ENCODE peak calls at places on chromosomes 12 and 14, in four cellular contexts. A is HepG2, E is uterus, J is mammary epithelial cell. G is an unnamed sample.

GRCh38 chr12:3998968-3999792 is 126.0 kb upstream of the PARP11 start:
- DNase-seq in J (peak), E (no peak), A (peak), G (no peak)

GRCh38 chr12:4119157-4119761 is 154.3 kb upstream of the CCND2 start:
- DNase-seq in E (no peak), J (no peak), A (no peak), G (no peak)

GRCh38 chr12:87025976-87026375 is 769.8 kb upstream of the MGAT4C start:
- DNase-seq in J (peak), E (no peak), A (no peak), G (no peak)

GRCh38 chr12:11584213-11584855 is 65.1 kb upstream of the ETV6 start:
- DNase-seq in J (no peak), A (no peak), E (no peak), G (no peak)

GRCh38 chr12:25071366-25071765 is 122.5 kb upstream of the BCAT1 start:
- DNase-seq in E (no peak), J (no peak), A (no peak), G (no peak)

GRCh38 chr12:40145896-40146295 is 40.0 kb upstream of the SLC2A13 start:
- DNase-seq in E (no peak), J (no peak), A (no peak), G (no peak)

GRCh38 chr14:58808828-58809227 is 171.1 kb downstream of the DACT1 start:
- DNase-seq in E (no peak), J (no peak), A (no peak), G (peak)

GRCh38 chr12:90075685-90076084 is 367.0 kb upstream of the ATP2B1 start:
- DNase-seq in A (no peak), E (no peak), J (no peak), G (no peak)

GRCh38 chr12:132401982-132402381 is 72.6 kb upstream of the GALNT9 start:
- DNase-seq in J (no peak), E (no peak), A (no peak), G (no peak)

GRCh38 chr12:91931110-91931509 is 214.5 kb downstream of the BTG1 start:
- DNase-seq in J (peak), A (no peak), E (peak), G (peak)

GRCh38 chr14:42532194-42532593 is 925.5 kb downstream of the LRFN5 start:
- DNase-seq in A (no peak), E (no peak), J (no peak), G (no peak)

GRCh38 chr12:92574911-92575570 is 127.7 kb upstream of the PLEKHG7 start:
- DNase-seq in J (no peak), A (peak), E (no peak), G (no peak)

GRCh38 chr14:23248601-23249000 is 10.9 kb downstream of the RNF212B start:
- DNase-seq in J (no peak), E (no peak), A (no peak), G (no peak)

GRCh38 chr12:61757831-61758505 is 502.2 kb upstream of the USP15 start:
- DNase-seq in A (no peak), E (no peak), J (peak), G (no peak)

GRCh38 chr12:27305673-27306504 is 26.7 kb upstream of the BMAL2 start:
- DNase-seq in A (peak), E (no peak), J (no peak), G (no peak)

GRCh38 chr14:51293926-51294290 is 53.9 kb downstream of the TMX1 start:
- DNase-seq in J (no peak), E (no peak), A (no peak), G (no peak)

GRCh38 chr14:77037886-77038511 is 9.5 kb upstream of the IRF2BPL start:
- DNase-seq in A (no peak), E (peak), J (no peak), G (no peak)

GRCh38 chr12:40152783-40153383 is 47.0 kb upstream of the SLC2A13 start:
- DNase-seq in A (peak), E (peak), J (peak), G (no peak)

GRCh38 chr14:71720978-71721624 is 211.1 kb upstream of the RGS6 start:
- DNase-seq in E (no peak), J (peak), A (peak), G (no peak)

GRCh38 chr12:124901003-124901402 is 13.4 kb downstream of the UBC start:
- DNase-seq in E (no peak), A (no peak), J (no peak), G (no peak)

GRCh38 chr12:121905746-121906145 is 12.6 kb upstream of the CFAP251 start:
- DNase-seq in J (peak), E (no peak), A (no peak), G (no peak)

GRCh38 chr12:31658743-31659086 is 773 bp upstream of the ETFBKMT start:
- DNase-seq in E (no peak), A (no peak), J (no peak), G (no peak)

GRCh38 chr14:52402812-52403526 is 88.9 kb downstream of the PTGER2 start:
- DNase-seq in J (peak), A (no peak), E (no peak), G (no peak)

GRCh38 chr12:754871-755562 is 2.6 kb downstream of the WNK1 start:
- DNase-seq in E (no peak), J (peak), A (peak), G (no peak)

GRCh38 chr14:41873379-41874034 is 266.8 kb downstream of the LRFN5 start:
- DNase-seq in E (no peak), J (no peak), A (no peak), G (no peak)

GRCh38 chr14:100405752-100406455 is 82.8 kb downstream of the SLC25A47 start:
- DNase-seq in J (no peak), A (no peak), E (no peak), G (no peak)

DNA sequence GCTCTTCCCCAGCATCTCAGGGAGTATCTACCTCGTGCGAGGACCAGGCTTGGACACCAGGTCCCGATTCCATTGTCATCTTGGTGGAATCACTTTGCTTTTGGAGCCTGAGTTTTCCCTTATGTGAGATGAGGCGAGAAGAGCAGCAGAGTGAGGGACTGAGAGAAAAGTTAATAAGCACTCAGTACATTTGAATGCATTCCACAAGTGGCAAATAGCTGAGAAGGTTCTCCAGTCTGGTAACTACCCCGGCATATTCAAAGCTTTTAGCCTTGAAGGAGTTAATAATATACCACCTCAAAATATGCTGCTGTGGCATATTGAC is 465 bp upstream of the GALC start:
- DNase-seq in A (no peak), E (no peak), J (no peak), G (no peak)
- H3K27ac ChIP-seq in A (no peak), E (peak), J (no peak), G (peak)

GRCh38 chr12:58668831-58669230 is 251.5 kb downstream of the LRIG3 start:
- DNase-seq in E (no peak), A (no peak), J (peak), G (no peak)
- H3K27ac ChIP-seq in E (no peak), A (no peak), J (no peak), G (no peak)

DNA sequence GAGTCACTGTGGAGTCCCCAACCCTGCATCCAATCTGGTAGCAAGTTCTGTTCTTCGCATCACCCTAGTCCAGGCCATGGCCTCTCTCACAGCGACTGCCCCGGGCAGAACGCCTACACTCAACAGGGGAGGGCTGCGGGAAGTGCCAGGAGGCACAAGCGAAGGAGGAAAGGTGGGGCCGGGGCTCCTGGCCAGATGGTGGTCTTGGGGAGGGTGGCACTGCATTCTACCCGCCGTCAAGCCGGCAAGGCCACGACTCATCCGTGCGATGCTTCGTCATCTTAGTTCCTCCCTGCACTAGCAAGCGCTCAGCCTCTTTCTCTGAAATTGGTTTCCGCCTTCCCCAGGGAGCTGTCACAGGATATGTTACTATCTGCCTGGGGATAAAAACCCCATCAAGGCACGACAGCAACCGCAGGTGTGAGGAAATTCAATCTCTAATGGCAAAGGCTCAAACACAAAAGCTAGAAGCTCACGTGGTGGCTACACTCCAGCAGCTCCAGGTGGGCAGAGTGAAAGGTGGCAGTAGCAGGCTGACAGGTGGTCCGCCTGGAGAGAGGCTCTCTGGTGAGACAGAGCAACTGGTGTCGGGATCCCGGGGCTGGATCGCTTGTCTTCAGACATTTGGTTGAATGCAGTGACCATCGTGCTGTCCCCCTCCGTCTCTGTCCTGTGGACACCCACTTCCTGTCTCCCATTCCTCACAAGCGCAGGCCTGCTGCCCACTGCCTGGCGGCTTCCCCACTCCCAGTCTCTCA is 34.1 kb downstream of the ACADS start:
- DNase-seq in E (no peak), A (no peak), J (no peak), G (no peak)
- H3K27ac ChIP-seq in E (no peak), A (no peak), J (no peak), G (no peak)

GRCh38 chr12:45756666-45757065 is 27.2 kb downstream of the ARID2 start:
- DNase-seq in A (no peak), E (no peak), J (no peak), G (no peak)
- H3K27ac ChIP-seq in A (no peak), E (no peak), J (no peak), G (no peak)

DNA sequence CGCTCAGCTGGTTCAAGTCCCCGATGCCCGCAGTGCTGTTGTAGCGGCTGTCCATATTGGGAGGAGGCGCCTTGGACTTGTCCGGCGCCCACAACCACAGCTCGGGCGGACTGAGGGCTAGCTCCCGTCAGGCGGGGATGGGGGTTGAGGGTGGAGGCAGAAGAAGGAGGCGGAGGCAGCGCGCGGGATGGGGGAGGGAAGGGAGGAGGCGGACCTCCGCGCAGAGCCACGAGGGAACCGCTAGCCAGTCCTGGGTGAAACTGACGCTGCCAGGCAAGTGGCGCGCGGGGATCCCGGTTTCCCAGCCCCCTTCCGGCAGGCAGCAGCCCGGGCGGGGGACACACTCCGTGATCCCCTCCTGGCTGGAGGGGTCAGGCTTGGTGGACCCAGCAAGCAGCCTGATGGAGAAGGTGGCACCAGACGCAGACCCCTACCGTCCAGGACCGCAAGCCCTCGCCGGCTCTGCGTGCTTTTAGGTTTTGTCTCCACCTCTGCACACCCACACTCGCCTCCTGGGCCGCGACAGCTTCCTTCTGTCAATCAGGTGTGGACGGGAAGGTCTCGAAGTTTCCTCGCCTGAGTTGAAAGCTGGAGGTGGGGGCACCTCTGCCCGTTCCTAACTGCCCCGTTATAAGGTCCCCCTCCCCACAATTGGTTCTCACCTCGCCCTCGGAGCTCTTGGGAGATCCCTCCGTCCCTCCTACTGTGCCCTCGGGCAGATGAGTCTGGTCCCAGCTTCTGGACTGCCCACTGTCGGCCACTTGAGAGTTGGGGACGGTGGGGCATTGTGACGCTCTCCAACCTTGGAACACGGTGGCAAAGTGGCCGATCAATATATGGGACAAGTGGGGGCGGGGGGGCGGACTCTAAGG is at the start of gene CPNE8:
- DNase-seq in J (peak), A (no peak), E (peak), G (peak)
- H3K27ac ChIP-seq in J (peak), A (peak), E (peak), G (peak)

GRCh38 chr12:75813066-75813465 is 218.5 kb downstream of the PHLDA1 start:
- DNase-seq in E (no peak), J (no peak), A (no peak), G (no peak)
- H3K27ac ChIP-seq in E (no peak), J (no peak), A (no peak), G (no peak)